ENCODE peak calls at places on chromosome 19, in nine cellular contexts. O is esophagus muscularis mucosa; X is endothelial cell of umbilical vein; S is tibial nerve; E is right lobe of liver; I is sigmoid colon; C is fibroblast of lung; P is CD8-positive, alpha-beta T cell; J is breast epithelium. N is an unnamed sample. For H3K4me1, the result is how much of the 10 kb centered on the place peaks cover.

GRCh38 chr19:3852614-3853254 is 16.1 kb downstream of the ZFR2 start:
- DNase-seq in O (no peak), X (peak), S (no peak), E (no peak), I (no peak), C (peak), P (peak), J (no peak), N (peak)

GRCh38 chr19:28553005-28553404 is 659.9 kb downstream of the UQCRFS1 start:
- DNase-seq in O (peak), X (no peak), S (no peak), E (no peak), I (no peak), C (no peak), P (no peak), J (no peak), N (no peak)

GRCh38 chr19:8310342-8311055 is 2.3 kb upstream of the CD320 start:
- DNase-seq in O (no peak), X (no peak), S (no peak), E (peak), I (peak), C (no peak), P (no peak), J (peak), N (peak)

GRCh38 chr19:8592231-8593009 is 15.2 kb upstream of the MYO1F start:
- DNase-seq in O (peak), X (peak), S (peak), E (peak), I (peak), C (peak), P (peak), J (peak), N (peak)

GRCh38 chr19:8731428-8732169 is 10.2 kb downstream of the OR2Z1 start:
- DNase-seq in O (no peak), X (no peak), S (no peak), E (no peak), I (no peak), C (no peak), P (no peak), J (no peak), N (no peak)

GRCh38 chr19:33677745-33678426 is 56.1 kb downstream of the CHST8 start:
- DNase-seq in O (no peak), X (no peak), S (no peak), E (peak), I (peak), C (no peak), P (no peak), J (no peak), N (no peak)

GRCh38 chr19:30076101-30076551 is 134.1 kb downstream of the URI1 start:
- DNase-seq in O (no peak), X (no peak), S (no peak), E (peak), I (peak), C (no peak), P (no peak), J (peak), N (no peak)

GRCh38 chr19:33440682-33441081 is 67.2 kb downstream of the CEBPG start:
- DNase-seq in O (no peak), X (no peak), S (no peak), E (peak), I (peak), C (no peak), P (no peak), J (no peak), N (no peak)

GRCh38 chr19:51293571-51294210 is 17.8 kb upstream of the IGLON5 start:
- DNase-seq in O (no peak), X (no peak), S (no peak), E (no peak), I (no peak), C (no peak), P (no peak), J (no peak), N (no peak)

GRCh38 chr19:32165750-32166149 is 179.7 kb upstream of the ZNF507 start:
- DNase-seq in O (peak), X (no peak), S (no peak), E (no peak), I (no peak), C (no peak), P (no peak), J (no peak), N (no peak)

GRCh38 chr19:54523403-54523802 is 20.8 kb downstream of the LAIR2 start:
- DNase-seq in O (no peak), X (peak), S (no peak), E (no peak), I (no peak), C (no peak), P (no peak), J (no peak), N (no peak)

GRCh38 chr19:19539738-19540703 is 2.0 kb downstream of the CILP2 start:
- DNase-seq in O (no peak), X (no peak), S (no peak), E (peak), I (peak), C (peak), P (peak), J (no peak), N (peak)

GRCh38 chr19:28019901-28020300 is 1193.0 kb downstream of the UQCRFS1 start:
- DNase-seq in O (peak), X (no peak), S (no peak), E (no peak), I (no peak), C (no peak), P (no peak), J (no peak), N (no peak)

GRCh38 chr19:51372649-51373504 is at the start of gene NKG7:
- DNase-seq in O (no peak), X (no peak), S (no peak), E (peak), I (no peak), C (no peak), P (peak), J (no peak), N (no peak)

GRCh38 chr19:27846944-27847343 is 1366.0 kb downstream of the UQCRFS1 start:
- DNase-seq in O (no peak), X (no peak), S (no peak), E (no peak), I (no peak), C (no peak), P (no peak), J (no peak), N (no peak)

GRCh38 chr19:15587663-15588062 is 27.4 kb upstream of the CYP4F8 start:
- DNase-seq in O (no peak), X (no peak), S (peak), E (peak), I (no peak), C (no peak), P (no peak), J (no peak), N (no peak)

GRCh38 chr19:13761423-13761822 is 2.9 kb upstream of the MRI1 start:
- DNase-seq in O (no peak), X (no peak), S (no peak), E (no peak), I (no peak), C (no peak), P (no peak), J (no peak), N (no peak)

GRCh38 chr19:29217591-29217990 is 4.6 kb upstream of the UQCRFS1 start:
- DNase-seq in O (peak), X (no peak), S (no peak), E (no peak), I (no peak), C (no peak), P (no peak), J (no peak), N (no peak)

GRCh38 chr19:51124729-51125128 is at the start of gene SIGLEC9:
- DNase-seq in O (no peak), X (no peak), S (peak), E (peak), I (peak), C (no peak), P (no peak), J (peak), N (no peak)

GRCh38 chr19:46069841-46070341 is 29.1 kb upstream of the IGFL4 start:
- DNase-seq in O (no peak), X (peak), S (no peak), E (no peak), I (no peak), C (peak), P (no peak), J (no peak), N (no peak)

GRCh38 chr19:32570081-32570785 is 10.8 kb upstream of the PDCD5 start:
- DNase-seq in O (no peak), X (peak), S (peak), E (no peak), I (peak), C (peak), P (peak), J (peak), N (peak)

GRCh38 chr19:31418055-31418454 is 68.8 kb upstream of the TSHZ3 start:
- DNase-seq in O (no peak), X (no peak), S (no peak), E (no peak), I (no peak), C (no peak), P (no peak), J (no peak), N (no peak)

GRCh38 chr19:8577247-8577646 is at the start of gene MYO1F:
- DNase-seq in O (no peak), X (no peak), S (peak), E (peak), I (peak), C (no peak), P (no peak), J (no peak), N (peak)

GRCh38 chr19:48290923-48291700 is 21.2 kb downstream of the ZNF114 start:
- DNase-seq in O (no peak), X (peak), S (peak), E (peak), I (peak), C (peak), P (peak), J (peak), N (peak)

GRCh38 chr19:55169136-55169535 is 2.7 kb upstream of the DNAAF3 start:
- DNase-seq in O (no peak), X (no peak), S (no peak), E (no peak), I (no peak), C (no peak), P (no peak), J (no peak), N (no peak)

GRCh38 chr19:45862564-45863334 is at the start of gene SYMPK:
- DNase-seq in O (peak), X (peak), S (peak), E (peak), I (peak), C (peak), P (peak), J (peak), N (peak)

GRCh38 chr19:6211632-6212402 is 68.0 kb downstream of the MLLT1 start:
- DNase-seq in O (no peak), X (no peak), S (no peak), E (peak), I (peak), C (no peak), P (no peak), J (no peak), N (no peak)
- H3K27ac ChIP-seq in O (no peak), X (no peak), S (peak), E (no peak), I (no peak), C (no peak), P (no peak), J (no peak), N (no peak)

GRCh38 chr19:6232567-6232966 is 47.2 kb downstream of the MLLT1 start:
- DNase-seq in O (no peak), X (no peak), S (no peak), E (no peak), I (no peak), C (peak), P (no peak), J (no peak), N (no peak)
- H3K4me1 ChIP-seq in O (half or more), X (under half), S (under half), E (under half), I (half or more), C (under half), P (under half), J (under half), N (under half)

GRCh38 chr19:49892716-49893115 is 4.0 kb downstream of the IL4I1 start:
- DNase-seq in O (no peak), X (no peak), S (no peak), E (no peak), I (no peak), C (no peak), P (no peak), J (no peak), N (no peak)

GRCh38 chr19:49889687-49890348 is 6.9 kb downstream of the IL4I1 start:
- DNase-seq in O (peak), X (peak), S (peak), E (peak), I (no peak), C (peak), P (peak), J (peak), N (peak)

GRCh38 chr19:49891393-49891792 is 5.3 kb downstream of the IL4I1 start:
- DNase-seq in O (no peak), X (no peak), S (no peak), E (no peak), I (no peak), C (no peak), P (no peak), J (no peak), N (no peak)

GRCh38 chr19:49889038-49889686 is 7.5 kb downstream of the IL4I1 start:
- DNase-seq in O (no peak), X (no peak), S (no peak), E (no peak), I (no peak), C (no peak), P (no peak), J (no peak), N (no peak)

DNA sequence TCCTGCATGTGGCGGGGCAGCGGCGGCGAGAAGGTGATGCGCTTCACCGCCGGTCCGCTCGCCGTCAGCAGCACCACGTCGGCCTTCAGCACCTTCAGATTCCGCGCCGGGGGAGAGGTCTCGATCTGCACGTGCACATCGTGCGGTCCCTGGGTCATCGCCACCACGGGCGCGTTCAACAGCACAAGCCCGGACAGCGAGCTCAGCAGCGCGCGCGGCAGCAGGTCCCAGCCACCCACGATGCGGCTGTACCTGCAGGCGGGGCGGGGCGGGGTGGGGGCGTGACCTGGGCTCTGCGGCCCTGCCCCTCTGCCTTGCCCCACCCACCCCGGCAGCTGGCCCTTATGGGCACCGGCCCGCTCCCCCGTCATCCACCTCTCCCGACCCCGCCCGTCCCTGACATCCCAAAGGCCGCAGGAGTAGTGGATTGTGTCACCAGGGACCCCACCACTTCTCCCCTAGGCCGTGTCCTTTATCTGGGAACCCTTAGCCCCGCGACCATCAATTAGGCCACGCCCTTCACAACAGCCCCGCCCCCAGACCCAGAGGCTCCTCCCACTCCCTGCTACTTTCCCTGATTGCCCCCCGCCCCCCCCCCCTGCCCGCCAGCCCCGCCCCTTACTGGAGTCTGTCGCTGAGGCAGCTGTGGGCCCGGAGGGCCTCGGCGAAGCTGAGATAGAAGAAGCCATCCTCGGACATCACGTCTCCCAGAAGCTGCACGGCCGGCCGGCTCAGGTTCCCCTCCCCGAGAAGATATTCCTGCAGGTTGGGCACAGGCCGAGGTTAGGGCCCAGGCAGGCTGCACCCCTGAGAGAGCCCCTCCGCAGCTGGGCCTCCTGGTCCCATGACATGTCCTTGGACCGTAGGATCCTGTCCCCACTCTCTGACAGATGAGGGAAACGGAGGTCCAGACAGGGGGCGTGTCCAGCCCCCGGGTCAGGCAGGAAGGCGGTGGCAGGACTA is 6.1 kb downstream of the IL4I1 start:
- DNase-seq in O (no peak), X (no peak), S (no peak), E (no peak), I (no peak), C (no peak), P (peak), J (no peak), N (peak)
- TF ChIP-seq CTCF in O (no peak), X (no peak), S (no peak), E (no peak), I (no peak), C (no peak), P (peak), J (no peak), N (no peak)

DNA sequence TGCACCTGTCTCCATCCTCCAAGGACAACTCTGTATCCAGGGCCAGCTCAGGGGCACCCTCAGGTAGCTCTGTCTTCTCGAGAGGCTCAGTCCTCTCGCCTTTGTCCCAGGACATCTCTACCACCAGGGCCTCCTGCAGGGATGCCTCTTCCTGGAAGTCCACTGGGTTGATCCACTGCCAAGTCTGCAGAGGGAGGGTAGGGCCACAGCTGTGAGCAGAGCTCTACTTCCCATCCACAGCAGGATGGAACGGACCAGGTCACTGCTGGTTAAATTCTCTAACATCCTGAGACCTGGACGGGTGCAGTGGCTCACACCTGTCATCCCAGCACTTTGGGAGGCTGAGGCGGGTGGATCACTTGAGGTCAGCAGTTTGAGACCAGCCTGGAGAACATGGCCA is 26.8 kb downstream of the IL12RB1 start:
- DNase-seq in O (no peak), X (no peak), S (no peak), E (no peak), I (no peak), C (no peak), P (no peak), J (no peak), N (no peak)
- H3K27ac ChIP-seq in O (no peak), X (no peak), S (no peak), E (no peak), I (no peak), C (no peak), P (no peak), J (no peak), N (no peak)

GRCh38 chr19:38697197-38697596 is 47.1 kb downstream of the CAPN12 start:
- DNase-seq in O (no peak), X (no peak), S (no peak), E (no peak), I (no peak), C (no peak), P (no peak), J (no peak), N (no peak)

GRCh38 chr19:38695832-38696732 is 48.2 kb downstream of the CAPN12 start:
- DNase-seq in O (no peak), X (no peak), S (no peak), E (no peak), I (no peak), C (no peak), P (no peak), J (no peak), N (no peak)

GRCh38 chr19:38693380-38694223 is 46.2 kb downstream of the ACTN4 start:
- DNase-seq in O (no peak), X (peak), S (no peak), E (peak), I (no peak), C (peak), P (peak), J (no peak), N (peak)

GRCh38 chr19:38696733-38697055 is 47.6 kb downstream of the CAPN12 start:
- DNase-seq in O (no peak), X (no peak), S (no peak), E (no peak), I (no peak), C (no peak), P (no peak), J (no peak), N (no peak)

GRCh38 chr19:38695319-38695683 is 47.9 kb downstream of the ACTN4 start:
- DNase-seq in O (no peak), X (no peak), S (no peak), E (peak), I (no peak), C (no peak), P (no peak), J (no peak), N (no peak)
- H3K4me1 ChIP-seq in O (half or more), X (under half), S (under half), E (half or more), I (half or more), C (under half), P (under half), J (under half), N (under half)

GRCh38 chr19:2736550-2737190 is 3.1 kb downstream of the SLC39A3 start:
- DNase-seq in O (no peak), X (no peak), S (no peak), E (no peak), I (no peak), C (no peak), P (no peak), J (no peak), N (no peak)

GRCh38 chr19:2743099-2743498 is 3.3 kb upstream of the SLC39A3 start:
- DNase-seq in O (no peak), X (no peak), S (no peak), E (no peak), I (no peak), C (no peak), P (no peak), J (no peak), N (no peak)

GRCh38 chr19:2744113-2744512 is 4.3 kb upstream of the SLC39A3 start:
- DNase-seq in O (no peak), X (no peak), S (no peak), E (no peak), I (no peak), C (no peak), P (no peak), J (no peak), N (no peak)

GRCh38 chr19:2740314-2740656 is 468 bp upstream of the SLC39A3 start:
- DNase-seq in O (no peak), X (no peak), S (no peak), E (no peak), I (no peak), C (no peak), P (no peak), J (no peak), N (no peak)

GRCh38 chr19:2739602-2740313 is at the start of gene SLC39A3:
- DNase-seq in O (peak), X (peak), S (peak), E (peak), I (peak), C (peak), P (peak), J (peak), N (peak)
- TF ChIP-seq CTCF in O (peak), X (no peak), S (peak), E (peak), I (no peak), C (peak), P (no peak), J (peak), N (peak)

DNA sequence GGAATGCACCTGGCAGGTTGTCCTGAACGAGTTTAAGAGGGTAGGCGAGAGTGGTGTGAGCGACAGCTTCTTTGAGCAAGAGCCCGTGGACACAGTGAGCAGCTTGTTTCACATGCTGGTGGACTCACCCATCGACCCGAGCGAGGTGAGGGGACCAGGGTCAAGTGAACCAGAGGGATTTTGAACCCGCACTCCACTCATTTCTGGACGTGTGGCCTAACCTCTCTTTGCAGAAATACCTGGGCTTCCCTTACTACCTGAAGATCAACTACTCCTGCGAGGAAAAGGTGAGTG is 1.7 kb downstream of the CATSPERG start:
- DNase-seq in O (no peak), X (no peak), S (no peak), E (no peak), I (no peak), C (no peak), P (no peak), J (no peak), N (no peak)
- H3K27ac ChIP-seq in O (peak), X (no peak), S (peak), E (no peak), I (peak), C (no peak), P (peak), J (peak), N (peak)

N was measured in Peyer's patch.